ENCODE peak calls at places on chromosome X, in six cellular contexts. One of them, this sample, is unnamed.
A peak's percentile ranks its signal among the peaks of the same experiment; 100 is the strongest.

GRCh38 chrX:71650333-71650969 is 16.9 kb upstream of the LOC101059915 start:
- DNase-seq in OCI-LY7: peak; percentile 62
- DNase-seq in PC-9: no peak
- DNase-seq in HFF-Myc: no peak
- DNase-seq in MM.1S: peak; percentile 58
- DNase-seq in AG04450: no peak
- DNase-seq in this sample: peak; percentile 47

GRCh38 chrX:102604327-102604726 is 5.0 kb downstream of the ARMCX5 start:
- DNase-seq in OCI-LY7: no peak
- DNase-seq in MM.1S: no peak
- DNase-seq in PC-9: no peak
- DNase-seq in AG04450: no peak
- DNase-seq in HFF-Myc: no peak
- DNase-seq in this sample: no peak

GRCh38 chrX:46485897-46486296 is 59.3 kb downstream of the ZNF674 start:
- DNase-seq in AG04450: no peak
- DNase-seq in HFF-Myc: no peak
- DNase-seq in PC-9: no peak
- DNase-seq in OCI-LY7: no peak
- DNase-seq in MM.1S: no peak
- DNase-seq in this sample: no peak

GRCh38 chrX:39809326-39809725 is 288.4 kb downstream of the BCOR start:
- DNase-seq in OCI-LY7: no peak
- DNase-seq in MM.1S: no peak
- DNase-seq in AG04450: no peak
- DNase-seq in HFF-Myc: no peak
- DNase-seq in PC-9: no peak
- DNase-seq in this sample: no peak

GRCh38 chrX:135596495-135596894 is 76.0 kb downstream of the INTS6L start:
- DNase-seq in AG04450: no peak
- DNase-seq in HFF-Myc: no peak
- DNase-seq in OCI-LY7: peak; percentile 42
- DNase-seq in PC-9: no peak
- DNase-seq in MM.1S: peak; percentile 34
- DNase-seq in this sample: peak; percentile 85

GRCh38 chrX:150752124-150752523 is 58.9 kb downstream of the MTMR1 start:
- DNase-seq in MM.1S: no peak
- DNase-seq in PC-9: no peak
- DNase-seq in AG04450: no peak
- DNase-seq in HFF-Myc: no peak
- DNase-seq in OCI-LY7: no peak
- DNase-seq in this sample: no peak

GRCh38 chrX:54446084-54446483 is 5.9 kb downstream of the TSR2 start:
- DNase-seq in AG04450: no peak
- DNase-seq in MM.1S: no peak
- DNase-seq in PC-9: no peak
- DNase-seq in OCI-LY7: no peak
- DNase-seq in HFF-Myc: no peak
- DNase-seq in this sample: no peak

GRCh38 chrX:68536884-68537283 is 38.0 kb downstream of the YIPF6 start:
- DNase-seq in OCI-LY7: no peak
- DNase-seq in PC-9: no peak
- DNase-seq in MM.1S: no peak
- DNase-seq in AG04450: no peak
- DNase-seq in HFF-Myc: no peak
- DNase-seq in this sample: no peak

GRCh38 chrX:93422693-93423092 is 250.7 kb downstream of the NAP1L3 start:
- DNase-seq in HFF-Myc: no peak
- DNase-seq in PC-9: no peak
- DNase-seq in MM.1S: peak; percentile 38
- DNase-seq in AG04450: no peak
- DNase-seq in OCI-LY7: peak; percentile 1
- DNase-seq in this sample: peak; percentile 78

GRCh38 chrX:119427024-119427794 is 28.1 kb downstream of the SLC25A43 start:
- DNase-seq in HFF-Myc: no peak
- DNase-seq in AG04450: no peak
- DNase-seq in OCI-LY7: peak; percentile 78
- DNase-seq in PC-9: no peak
- DNase-seq in MM.1S: peak; percentile 9
- DNase-seq in this sample: no peak

DNA sequence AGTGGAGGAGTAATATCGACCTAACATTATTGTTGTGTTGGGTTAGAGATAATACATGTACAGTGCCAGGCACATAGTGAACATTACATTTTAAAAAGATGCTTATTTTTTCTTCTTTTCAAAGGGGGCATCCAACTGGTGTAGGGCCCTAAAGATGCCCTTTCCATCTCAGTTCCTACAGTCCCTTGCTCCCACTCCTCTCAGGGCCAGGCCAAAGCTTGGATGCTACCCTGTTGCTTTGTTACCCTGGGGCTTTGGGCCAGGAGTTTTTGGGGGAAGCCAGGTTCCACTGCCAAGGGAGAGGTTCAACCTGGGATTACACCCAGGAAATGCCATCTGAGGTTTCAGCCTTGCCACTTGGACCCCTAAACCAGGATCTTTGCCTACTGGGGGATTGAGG is 918 bp downstream of the IGSF1 start:
- DNase-seq in HFF-Myc: no peak
- DNase-seq in AG04450: no peak
- DNase-seq in MM.1S: no peak
- DNase-seq in OCI-LY7: no peak
- DNase-seq in PC-9: no peak
- DNase-seq in this sample: no peak
- H3K4me3 ChIP-seq in HFF-Myc: no peak overlapping the region
- H3K4me3 ChIP-seq in AG04450: no peak overlapping the region
- H3K4me3 ChIP-seq in MM.1S: peak overlapping the region; percentile 66
- H3K4me3 ChIP-seq in OCI-LY7: no peak overlapping the region
- H3K4me3 ChIP-seq in PC-9: no peak overlapping the region
- H3K4me3 ChIP-seq in this sample: no peak overlapping the region

DNA sequence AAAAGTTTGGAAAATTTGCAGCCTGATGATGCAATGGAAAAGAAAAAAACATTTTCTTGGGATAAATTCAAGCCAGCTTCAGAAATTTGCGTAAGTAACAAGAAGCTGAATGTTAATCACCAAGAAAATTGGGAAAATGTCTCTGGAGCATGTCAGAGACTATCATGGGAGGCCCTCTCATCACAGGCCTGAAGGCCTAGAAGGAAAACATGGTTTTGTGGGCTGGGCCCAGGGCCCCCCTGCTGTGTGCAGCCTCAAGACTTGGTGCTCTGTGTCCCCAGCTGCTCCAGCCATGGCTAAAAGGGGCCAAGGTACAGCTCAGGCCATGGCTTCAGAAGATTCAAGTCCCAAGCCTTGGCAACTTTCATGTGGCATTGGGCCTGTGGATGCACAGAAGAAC is 1049.8 kb upstream of the GRIA3 start:
- DNase-seq in AG04450: no peak
- DNase-seq in OCI-LY7: no peak
- DNase-seq in MM.1S: no peak
- DNase-seq in HFF-Myc: no peak
- DNase-seq in PC-9: no peak
- DNase-seq in this sample: no peak
- H3K4me3 ChIP-seq in AG04450: no peak overlapping the region
- H3K4me3 ChIP-seq in OCI-LY7: no peak overlapping the region
- H3K4me3 ChIP-seq in MM.1S: no peak overlapping the region
- H3K4me3 ChIP-seq in HFF-Myc: no peak overlapping the region
- H3K4me3 ChIP-seq in PC-9: no peak overlapping the region
- H3K4me3 ChIP-seq in this sample: no peak overlapping the region

DNA sequence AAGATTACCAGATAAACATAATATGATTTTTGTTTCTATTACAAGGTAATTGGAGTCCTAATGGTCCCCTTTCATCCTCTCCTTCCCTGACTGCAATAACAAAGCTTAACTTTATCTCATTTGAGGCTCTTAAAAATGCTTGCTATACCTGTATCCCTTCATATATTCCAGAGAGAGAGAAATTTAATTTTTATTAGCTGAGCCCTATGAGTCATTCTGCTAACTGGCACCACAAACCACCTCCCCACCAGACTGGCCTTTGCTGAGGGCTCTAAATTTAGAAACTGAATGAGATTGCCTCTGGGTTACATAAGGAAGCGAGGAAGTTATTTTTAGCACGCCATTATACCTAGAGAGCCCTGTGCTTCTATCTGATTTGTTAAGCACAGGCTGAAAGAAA is 27.4 kb downstream of the CBLL2 start:
- DNase-seq in MM.1S: peak; percentile 73
- DNase-seq in AG04450: no peak
- DNase-seq in PC-9: peak; percentile 81
- DNase-seq in HFF-Myc: no peak
- DNase-seq in OCI-LY7: no peak
- DNase-seq in this sample: no peak
- H3K4me3 ChIP-seq in MM.1S: peak overlapping the region; percentile 23
- H3K4me3 ChIP-seq in AG04450: no peak overlapping the region
- H3K4me3 ChIP-seq in PC-9: no peak overlapping the region
- H3K4me3 ChIP-seq in HFF-Myc: no peak overlapping the region
- H3K4me3 ChIP-seq in OCI-LY7: no peak overlapping the region
- H3K4me3 ChIP-seq in this sample: no peak overlapping the region

GRCh38 chrX:106802388-106803275 is at the start of gene TBC1D8B:
- DNase-seq in AG04450: peak; percentile 73
- DNase-seq in MM.1S: peak; percentile 59
- DNase-seq in HFF-Myc: peak; percentile 72
- DNase-seq in PC-9: peak; percentile 90
- DNase-seq in OCI-LY7: peak; percentile 75
- DNase-seq in this sample: no peak

DNA sequence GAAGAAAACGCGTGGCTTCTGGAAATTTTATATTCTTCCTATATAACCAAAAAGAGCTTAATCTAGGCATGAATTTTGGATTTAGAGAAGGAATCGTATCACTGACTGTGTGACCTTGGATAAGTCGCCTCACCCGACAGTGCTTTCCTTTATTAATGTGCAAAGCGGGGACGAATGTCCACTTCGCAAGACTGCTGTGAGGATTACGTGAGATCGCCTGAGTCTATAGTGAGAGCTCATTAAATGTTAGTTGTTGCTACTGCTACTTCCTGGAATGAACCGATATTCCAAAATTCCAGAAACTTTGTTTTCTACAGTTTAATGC is 448 bp upstream of the TBC1D8B start:
- DNase-seq in OCI-LY7: no peak
- DNase-seq in MM.1S: no peak
- DNase-seq in HFF-Myc: no peak
- DNase-seq in AG04450: no peak
- DNase-seq in PC-9: no peak
- DNase-seq in this sample: no peak
- H3K4me3 ChIP-seq in OCI-LY7: peak overlapping the region; percentile 75
- H3K4me3 ChIP-seq in MM.1S: peak overlapping the region; percentile 82
- H3K4me3 ChIP-seq in HFF-Myc: peak overlapping the region; percentile 71
- H3K4me3 ChIP-seq in AG04450: peak overlapping the region; percentile 84
- H3K4me3 ChIP-seq in PC-9: peak overlapping the region; percentile 77
- H3K4me3 ChIP-seq in this sample: no peak overlapping the region

DNA sequence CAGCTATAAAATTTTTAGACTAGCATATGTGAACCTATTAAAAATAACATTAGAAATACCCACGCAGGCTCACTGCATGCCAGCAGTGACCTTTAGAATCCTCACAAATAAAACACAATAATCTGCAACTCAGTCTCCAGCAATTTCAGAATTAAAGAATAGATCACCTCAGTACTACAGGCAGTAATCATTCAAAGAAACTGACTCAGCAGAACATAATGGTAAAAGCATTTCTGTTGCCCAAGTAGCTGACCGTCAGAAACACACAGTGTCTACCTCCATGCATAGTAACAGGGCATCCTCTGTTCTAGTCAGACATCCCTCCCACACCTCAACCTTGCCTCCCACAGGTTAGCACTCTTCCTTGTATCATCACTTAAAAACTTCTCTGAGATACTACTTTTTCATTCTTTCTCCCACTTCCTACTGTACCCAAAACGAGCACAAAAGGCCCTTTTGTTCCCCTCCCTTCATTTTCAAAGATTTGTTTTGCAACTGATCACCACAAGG is 65.7 kb upstream of the BEND2 start:
- DNase-seq in OCI-LY7: no peak
- DNase-seq in PC-9: no peak
- DNase-seq in AG04450: no peak
- DNase-seq in MM.1S: no peak
- DNase-seq in HFF-Myc: no peak
- DNase-seq in this sample: no peak
- H3K4me3 ChIP-seq in OCI-LY7: no peak overlapping the region
- H3K4me3 ChIP-seq in PC-9: no peak overlapping the region
- H3K4me3 ChIP-seq in AG04450: no peak overlapping the region
- H3K4me3 ChIP-seq in MM.1S: no peak overlapping the region
- H3K4me3 ChIP-seq in HFF-Myc: no peak overlapping the region
- H3K4me3 ChIP-seq in this sample: no peak overlapping the region